ENCODE peak calls at places on chromosomes 1 and 21, in seven cellular contexts. One of them, this sample, is unnamed.

GRCh38 chr1:107057197-107058133 is 991 bp downstream of the PRMT6 start:
- DNase-seq in epithelial cell of esophagus: peak
- DNase-seq in heart left ventricle: peak
- DNase-seq in tibial artery: peak
- DNase-seq in GM10248: peak
- DNase-seq in B cell: no peak
- DNase-seq in fibroblast of pulmonary artery: peak
- DNase-seq in this sample: peak

GRCh38 chr1:240194120-240194519 is 102.4 kb downstream of the FMN2 start:
- DNase-seq in tibial artery: no peak
- DNase-seq in GM10248: no peak
- DNase-seq in heart left ventricle: no peak
- DNase-seq in epithelial cell of esophagus: no peak
- DNase-seq in fibroblast of pulmonary artery: peak
- DNase-seq in B cell: no peak
- DNase-seq in this sample: no peak

GRCh38 chr1:155208656-155209372 is at the start of gene MTX1:
- DNase-seq in GM10248: peak
- DNase-seq in tibial artery: peak
- DNase-seq in B cell: peak
- DNase-seq in fibroblast of pulmonary artery: peak
- DNase-seq in heart left ventricle: peak
- DNase-seq in epithelial cell of esophagus: peak
- DNase-seq in this sample: peak

GRCh38 chr21:46122241-46122671 is 24.3 kb downstream of the COL6A2 start:
- DNase-seq in tibial artery: peak
- DNase-seq in fibroblast of pulmonary artery: peak
- DNase-seq in GM10248: no peak
- DNase-seq in B cell: peak
- DNase-seq in heart left ventricle: peak
- DNase-seq in epithelial cell of esophagus: peak
- DNase-seq in this sample: peak

GRCh38 chr21:32207096-32207716 is 71.6 kb downstream of the MIS18A start:
- DNase-seq in tibial artery: no peak
- DNase-seq in fibroblast of pulmonary artery: peak
- DNase-seq in heart left ventricle: no peak
- DNase-seq in B cell: no peak
- DNase-seq in GM10248: no peak
- DNase-seq in epithelial cell of esophagus: no peak
- DNase-seq in this sample: no peak

GRCh38 chr1:161763522-161764098 is 2.5 kb upstream of the ATF6 start:
- DNase-seq in heart left ventricle: no peak
- DNase-seq in epithelial cell of esophagus: peak
- DNase-seq in fibroblast of pulmonary artery: no peak
- DNase-seq in GM10248: peak
- DNase-seq in tibial artery: no peak
- DNase-seq in B cell: no peak
- DNase-seq in this sample: no peak

GRCh38 chr1:35807614-35808375 is at the start of gene AGO4:
- DNase-seq in fibroblast of pulmonary artery: peak
- DNase-seq in B cell: peak
- DNase-seq in GM10248: peak
- DNase-seq in epithelial cell of esophagus: peak
- DNase-seq in heart left ventricle: peak
- DNase-seq in tibial artery: peak
- DNase-seq in this sample: no peak

GRCh38 chr1:26475989-26476388 is 3.7 kb downstream of the HMGN2 start:
- DNase-seq in fibroblast of pulmonary artery: no peak
- DNase-seq in tibial artery: no peak
- DNase-seq in B cell: no peak
- DNase-seq in epithelial cell of esophagus: no peak
- DNase-seq in GM10248: no peak
- DNase-seq in heart left ventricle: no peak
- DNase-seq in this sample: no peak

GRCh38 chr1:215682232-215682631 is 115.1 kb downstream of the KCTD3 start:
- DNase-seq in epithelial cell of esophagus: peak
- DNase-seq in heart left ventricle: no peak
- DNase-seq in B cell: no peak
- DNase-seq in fibroblast of pulmonary artery: no peak
- DNase-seq in GM10248: no peak
- DNase-seq in tibial artery: no peak
- DNase-seq in this sample: no peak

GRCh38 chr21:45362748-45363145 is 42.2 kb upstream of the COL18A1 start:
- DNase-seq in heart left ventricle: no peak
- DNase-seq in fibroblast of pulmonary artery: no peak
- DNase-seq in B cell: no peak
- DNase-seq in epithelial cell of esophagus: no peak
- DNase-seq in GM10248: no peak
- DNase-seq in tibial artery: no peak
- DNase-seq in this sample: peak

GRCh38 chr1:94332952-94333351 is 85.2 kb upstream of the ABCD3 start:
- DNase-seq in fibroblast of pulmonary artery: peak
- DNase-seq in heart left ventricle: no peak
- DNase-seq in tibial artery: no peak
- DNase-seq in GM10248: peak
- DNase-seq in epithelial cell of esophagus: peak
- DNase-seq in B cell: no peak
- DNase-seq in this sample: no peak

GRCh38 chr1:226975259-226975908 is 35.3 kb downstream of the COQ8A start:
- DNase-seq in tibial artery: no peak
- DNase-seq in B cell: no peak
- DNase-seq in epithelial cell of esophagus: no peak
- DNase-seq in fibroblast of pulmonary artery: no peak
- DNase-seq in GM10248: no peak
- DNase-seq in heart left ventricle: no peak
- DNase-seq in this sample: no peak

GRCh38 chr1:208216806-208217205 is 27.4 kb downstream of the PLXNA2 start:
- DNase-seq in B cell: no peak
- DNase-seq in heart left ventricle: no peak
- DNase-seq in epithelial cell of esophagus: no peak
- DNase-seq in fibroblast of pulmonary artery: no peak
- DNase-seq in tibial artery: no peak
- DNase-seq in GM10248: no peak
- DNase-seq in this sample: no peak

GRCh38 chr1:234326493-234327366 is 46.5 kb upstream of the COA6 start:
- DNase-seq in epithelial cell of esophagus: peak
- DNase-seq in B cell: peak
- DNase-seq in GM10248: peak
- DNase-seq in fibroblast of pulmonary artery: peak
- DNase-seq in tibial artery: peak
- DNase-seq in heart left ventricle: peak
- DNase-seq in this sample: no peak

GRCh38 chr1:38028105-38028591 is 15.6 kb downstream of the UTP11 start:
- DNase-seq in epithelial cell of esophagus: peak
- DNase-seq in heart left ventricle: no peak
- DNase-seq in tibial artery: no peak
- DNase-seq in GM10248: peak
- DNase-seq in B cell: no peak
- DNase-seq in fibroblast of pulmonary artery: no peak
- DNase-seq in this sample: no peak

GRCh38 chr1:27536767-27537166 is 46.8 kb upstream of the WASF2 start:
- DNase-seq in tibial artery: peak
- DNase-seq in epithelial cell of esophagus: peak
- DNase-seq in heart left ventricle: peak
- DNase-seq in fibroblast of pulmonary artery: peak
- DNase-seq in GM10248: no peak
- DNase-seq in B cell: no peak
- DNase-seq in this sample: no peak

GRCh38 chr1:14850563-14850962 is 252.1 kb downstream of the KAZN start:
- DNase-seq in GM10248: no peak
- DNase-seq in tibial artery: no peak
- DNase-seq in heart left ventricle: no peak
- DNase-seq in fibroblast of pulmonary artery: no peak
- DNase-seq in B cell: no peak
- DNase-seq in epithelial cell of esophagus: no peak
- DNase-seq in this sample: no peak

GRCh38 chr21:38987551-38988210 is 182.0 kb downstream of the ETS2 start:
- DNase-seq in fibroblast of pulmonary artery: no peak
- DNase-seq in heart left ventricle: no peak
- DNase-seq in tibial artery: no peak
- DNase-seq in B cell: no peak
- DNase-seq in epithelial cell of esophagus: no peak
- DNase-seq in GM10248: no peak
- DNase-seq in this sample: no peak

GRCh38 chr21:38988211-38989096 is 182.7 kb downstream of the ETS2 start:
- DNase-seq in tibial artery: no peak
- DNase-seq in fibroblast of pulmonary artery: no peak
- DNase-seq in B cell: no peak
- DNase-seq in heart left ventricle: no peak
- DNase-seq in epithelial cell of esophagus: no peak
- DNase-seq in GM10248: no peak
- DNase-seq in this sample: no peak

GRCh38 chr21:38990424-38990794 is 184.7 kb downstream of the ETS2 start:
- DNase-seq in tibial artery: no peak
- DNase-seq in GM10248: no peak
- DNase-seq in epithelial cell of esophagus: no peak
- DNase-seq in heart left ventricle: no peak
- DNase-seq in fibroblast of pulmonary artery: no peak
- DNase-seq in B cell: no peak
- DNase-seq in this sample: no peak

GRCh38 chr21:38989097-38989744 is 183.5 kb downstream of the ETS2 start:
- DNase-seq in B cell: no peak
- DNase-seq in epithelial cell of esophagus: no peak
- DNase-seq in fibroblast of pulmonary artery: no peak
- DNase-seq in heart left ventricle: no peak
- DNase-seq in tibial artery: no peak
- DNase-seq in GM10248: no peak
- DNase-seq in this sample: no peak

DNA sequence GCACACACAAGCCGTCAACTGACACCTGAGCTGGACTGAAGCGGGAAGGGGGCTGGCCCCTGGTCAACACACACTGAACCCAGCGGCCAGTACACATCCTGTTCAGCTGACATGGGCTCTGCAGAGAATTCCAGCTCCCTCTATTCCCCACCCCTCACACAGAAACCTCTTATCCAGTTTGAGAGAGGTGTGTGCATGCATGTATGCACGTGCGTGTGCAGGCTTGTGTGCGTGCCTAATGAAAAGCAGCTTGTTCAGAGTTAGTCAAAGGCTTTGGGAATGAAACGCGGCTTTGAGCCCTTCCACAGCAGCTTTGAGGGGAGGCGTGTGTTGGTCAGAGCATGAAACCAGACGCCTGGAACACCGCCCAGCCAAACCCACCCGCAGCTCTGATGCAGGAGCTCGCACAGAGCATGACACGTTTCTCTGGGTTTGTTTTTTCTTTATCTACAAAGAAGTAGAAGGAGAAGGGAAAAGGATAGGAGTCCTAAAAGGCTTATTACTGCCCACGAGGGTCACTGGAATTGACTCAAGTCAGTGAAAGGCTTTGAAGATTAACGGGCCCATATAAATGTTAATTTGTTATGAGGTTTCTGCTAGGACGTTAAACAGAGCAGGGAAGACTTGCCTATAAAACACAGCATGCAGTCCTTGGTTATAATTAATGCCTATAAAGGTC is 184.2 kb downstream of the ETS2 start:
- DNase-seq in GM10248: no peak
- DNase-seq in B cell: no peak
- DNase-seq in epithelial cell of esophagus: peak
- DNase-seq in fibroblast of pulmonary artery: peak
- DNase-seq in heart left ventricle: peak
- DNase-seq in tibial artery: no peak
- DNase-seq in this sample: no peak
- TF ChIP-seq CTCF in GM10248: no peak
- TF ChIP-seq CTCF in B cell: no peak
- TF ChIP-seq CTCF in epithelial cell of esophagus: no peak
- TF ChIP-seq CTCF in fibroblast of pulmonary artery: no peak
- TF ChIP-seq CTCF in heart left ventricle: no peak
- TF ChIP-seq CTCF in tibial artery: no peak
- TF ChIP-seq CTCF in this sample: no peak

GRCh38 chr1:59903136-59903754 is 23.3 kb downstream of the CYP2J2 start:
- DNase-seq in epithelial cell of esophagus: peak
- DNase-seq in GM10248: peak
- DNase-seq in fibroblast of pulmonary artery: peak
- DNase-seq in tibial artery: no peak
- DNase-seq in heart left ventricle: no peak
- DNase-seq in B cell: no peak
- DNase-seq in this sample: no peak
- TF ChIP-seq CTCF in epithelial cell of esophagus: peak
- TF ChIP-seq CTCF in GM10248: no peak
- TF ChIP-seq CTCF in fibroblast of pulmonary artery: peak
- TF ChIP-seq CTCF in tibial artery: peak
- TF ChIP-seq CTCF in heart left ventricle: no peak
- TF ChIP-seq CTCF in B cell: peak
- TF ChIP-seq CTCF in this sample: peak

DNA sequence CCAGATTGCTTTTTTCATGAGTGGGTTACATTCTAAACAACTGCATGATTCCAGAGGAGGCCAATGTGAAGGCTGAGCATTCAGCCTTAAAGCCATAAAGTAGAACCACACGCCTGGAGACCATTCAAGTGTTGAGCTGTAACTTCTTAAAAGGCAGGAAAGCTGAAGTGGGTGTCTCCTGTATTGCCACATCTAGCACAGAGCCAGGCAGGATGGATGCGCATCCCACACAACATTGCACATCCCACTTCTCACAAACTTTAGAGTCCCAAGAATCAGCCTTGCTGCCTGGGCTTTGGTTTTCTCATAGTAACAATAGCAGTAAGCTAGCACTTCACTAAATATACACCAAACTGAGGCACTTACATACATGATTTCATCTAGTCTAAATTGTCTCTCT is 151.7 kb downstream of the DAB1 start:
- DNase-seq in B cell: no peak
- DNase-seq in fibroblast of pulmonary artery: no peak
- DNase-seq in heart left ventricle: no peak
- DNase-seq in GM10248: no peak
- DNase-seq in epithelial cell of esophagus: no peak
- DNase-seq in tibial artery: no peak
- DNase-seq in this sample: no peak
- TF ChIP-seq CTCF in B cell: no peak
- TF ChIP-seq CTCF in fibroblast of pulmonary artery: no peak
- TF ChIP-seq CTCF in heart left ventricle: no peak
- TF ChIP-seq CTCF in GM10248: no peak
- TF ChIP-seq CTCF in epithelial cell of esophagus: no peak
- TF ChIP-seq CTCF in tibial artery: no peak
- TF ChIP-seq CTCF in this sample: no peak

GRCh38 chr1:23356451-23356850 is 12.4 kb upstream of the HNRNPR start:
- DNase-seq in B cell: no peak
- DNase-seq in heart left ventricle: no peak
- DNase-seq in fibroblast of pulmonary artery: no peak
- DNase-seq in GM10248: no peak
- DNase-seq in tibial artery: no peak
- DNase-seq in epithelial cell of esophagus: no peak
- DNase-seq in this sample: no peak

GRCh38 chr1:23357112-23357908 is 12.3 kb downstream of the ZNF436 start:
- DNase-seq in fibroblast of pulmonary artery: no peak
- DNase-seq in tibial artery: no peak
- DNase-seq in B cell: no peak
- DNase-seq in epithelial cell of esophagus: no peak
- DNase-seq in heart left ventricle: no peak
- DNase-seq in GM10248: no peak
- DNase-seq in this sample: no peak

GRCh38 chr1:23358310-23358709 is 11.3 kb downstream of the ZNF436 start:
- DNase-seq in B cell: no peak
- DNase-seq in heart left ventricle: no peak
- DNase-seq in fibroblast of pulmonary artery: no peak
- DNase-seq in epithelial cell of esophagus: no peak
- DNase-seq in tibial artery: no peak
- DNase-seq in GM10248: no peak
- DNase-seq in this sample: no peak

GRCh38 chr1:23352096-23352695 is 8.1 kb upstream of the HNRNPR start:
- DNase-seq in fibroblast of pulmonary artery: no peak
- DNase-seq in GM10248: no peak
- DNase-seq in tibial artery: no peak
- DNase-seq in B cell: no peak
- DNase-seq in heart left ventricle: no peak
- DNase-seq in epithelial cell of esophagus: no peak
- DNase-seq in this sample: no peak

GRCh38 chr1:23354260-23354659 is 10.2 kb upstream of the HNRNPR start:
- DNase-seq in GM10248: no peak
- DNase-seq in tibial artery: no peak
- DNase-seq in epithelial cell of esophagus: no peak
- DNase-seq in fibroblast of pulmonary artery: no peak
- DNase-seq in B cell: no peak
- DNase-seq in heart left ventricle: no peak
- DNase-seq in this sample: no peak
- TF ChIP-seq CTCF in GM10248: no peak
- TF ChIP-seq CTCF in tibial artery: no peak
- TF ChIP-seq CTCF in epithelial cell of esophagus: no peak
- TF ChIP-seq CTCF in fibroblast of pulmonary artery: peak
- TF ChIP-seq CTCF in B cell: no peak
- TF ChIP-seq CTCF in heart left ventricle: no peak
- TF ChIP-seq CTCF in this sample: peak

This sample was measured in chondrocyte.